ENCODE peak calls at places on chromosomes 16 and 17, in nine cellular contexts. M is body of pancreas, K is lower leg skin, U is NB4, V is transverse colon, E is A549, L is uterus, Z is heart left ventricle, J is stomach. D is an unnamed sample.

GRCh38 chr17:29524692-29525091 is 42.1 kb downstream of the ABHD15 start:
- DNase-seq in M (no peak), K (no peak), U (no peak), V (no peak), E (no peak), L (no peak), Z (no peak), J (no peak), D (no peak)

GRCh38 chr17:81512560-81512983 is at the start of gene ACTG1:
- DNase-seq in M (peak), K (peak), U (peak), V (peak), E (peak), L (peak), Z (peak), J (peak), D (peak)

GRCh38 chr16:2769675-2770056 is 7.4 kb downstream of the ELOB start:
- DNase-seq in M (no peak), K (peak), U (peak), V (peak), E (no peak), L (no peak), Z (peak), J (peak), D (no peak)

GRCh38 chr16:49474741-49475140 is 101.1 kb downstream of the C16orf78 start:
- DNase-seq in M (no peak), K (no peak), U (no peak), V (peak), E (no peak), L (no peak), Z (no peak), J (no peak), D (no peak)

GRCh38 chr17:83185023-83186002 is 105.9 kb downstream of the METRNL start:
- DNase-seq in M (peak), K (peak), U (no peak), V (no peak), E (no peak), L (no peak), Z (peak), J (no peak), D (no peak)

GRCh38 chr16:15444264-15444663 is 9.9 kb downstream of the BMERB1 start:
- DNase-seq in M (no peak), K (no peak), U (no peak), V (no peak), E (no peak), L (no peak), Z (no peak), J (no peak), D (no peak)

GRCh38 chr16:745739-746138 is 4.9 kb upstream of the CIAO3 start:
- DNase-seq in M (no peak), K (no peak), U (no peak), V (no peak), E (peak), L (no peak), Z (no peak), J (peak), D (no peak)

GRCh38 chr16:70650216-70650615 is 3.9 kb downstream of the IL34 start:
- DNase-seq in M (no peak), K (no peak), U (no peak), V (no peak), E (no peak), L (no peak), Z (no peak), J (no peak), D (no peak)

GRCh38 chr17:27506348-27507218 is 50.3 kb downstream of the KSR1 start:
- DNase-seq in M (no peak), K (no peak), U (peak), V (no peak), E (no peak), L (no peak), Z (no peak), J (no peak), D (no peak)

GRCh38 chr17:62666801-62667591 is 39.5 kb downstream of the MRC2 start:
- DNase-seq in M (no peak), K (no peak), U (no peak), V (no peak), E (no peak), L (no peak), Z (no peak), J (no peak), D (no peak)

GRCh38 chr17:50212121-50212843 is 10.9 kb upstream of the COL1A1 start:
- DNase-seq in M (no peak), K (no peak), U (peak), V (peak), E (no peak), L (peak), Z (no peak), J (no peak), D (no peak)

GRCh38 chr17:61232871-61233270 is 166.8 kb upstream of the TBX2 start:
- DNase-seq in M (no peak), K (no peak), U (no peak), V (no peak), E (no peak), L (no peak), Z (no peak), J (no peak), D (no peak)

GRCh38 chr17:43839670-43840101 is 6.7 kb upstream of the MPP3 start:
- DNase-seq in M (peak), K (no peak), U (no peak), V (peak), E (peak), L (no peak), Z (peak), J (peak), D (no peak)

GRCh38 chr17:2865228-2865627 is 69.0 kb downstream of the RAP1GAP2 start:
- DNase-seq in M (peak), K (no peak), U (no peak), V (peak), E (no peak), L (no peak), Z (no peak), J (peak), D (no peak)

DNA sequence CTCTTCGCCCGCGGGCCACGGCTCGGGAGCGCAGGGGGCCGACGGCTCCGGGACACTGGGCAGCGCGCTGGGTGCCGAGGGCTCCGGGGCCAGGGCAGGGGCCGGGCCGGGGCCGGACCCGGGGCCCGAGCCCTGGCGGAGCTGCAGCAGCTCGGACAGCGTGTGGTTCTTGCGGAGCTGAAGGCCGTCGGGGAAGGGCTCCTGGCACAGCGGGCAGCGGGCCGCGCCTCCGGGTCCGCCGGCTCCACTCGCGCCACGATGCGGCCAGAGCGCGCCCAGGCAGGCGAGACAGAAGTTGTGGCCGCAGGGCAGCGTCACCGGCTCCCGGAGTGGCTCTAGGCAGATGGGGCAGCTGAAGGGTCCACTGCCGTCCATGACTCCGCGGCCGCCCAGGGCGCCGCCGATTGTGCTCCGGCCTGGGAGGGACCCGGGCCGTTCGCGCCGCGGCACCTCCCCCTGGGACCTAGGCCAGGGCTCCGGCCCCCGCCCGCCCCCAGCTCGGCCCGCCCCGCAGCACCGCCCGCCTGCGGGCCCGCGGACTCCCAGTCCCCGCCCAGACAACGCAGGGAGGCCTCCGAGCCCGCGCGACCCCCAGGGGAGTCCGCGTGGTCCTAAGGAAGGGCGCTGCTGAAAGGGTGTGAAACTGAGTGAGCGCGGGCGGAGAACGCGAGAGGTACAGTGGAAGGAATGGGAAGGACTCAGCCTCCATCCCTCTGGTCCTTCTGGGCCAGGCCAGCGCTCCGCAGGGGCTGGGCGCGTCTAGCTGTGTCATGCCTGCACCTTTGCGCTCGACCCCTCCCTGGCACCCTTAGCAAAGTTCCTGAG is at the start of gene TRIM47:
- DNase-seq in M (peak), K (no peak), U (peak), V (peak), E (peak), L (peak), Z (peak), J (peak), D (peak)
- TF ChIP-seq POLR2A in M (peak), K (peak), U (no peak), V (peak), E (peak), L (peak), Z (peak), J (no peak), D (no peak)

DNA sequence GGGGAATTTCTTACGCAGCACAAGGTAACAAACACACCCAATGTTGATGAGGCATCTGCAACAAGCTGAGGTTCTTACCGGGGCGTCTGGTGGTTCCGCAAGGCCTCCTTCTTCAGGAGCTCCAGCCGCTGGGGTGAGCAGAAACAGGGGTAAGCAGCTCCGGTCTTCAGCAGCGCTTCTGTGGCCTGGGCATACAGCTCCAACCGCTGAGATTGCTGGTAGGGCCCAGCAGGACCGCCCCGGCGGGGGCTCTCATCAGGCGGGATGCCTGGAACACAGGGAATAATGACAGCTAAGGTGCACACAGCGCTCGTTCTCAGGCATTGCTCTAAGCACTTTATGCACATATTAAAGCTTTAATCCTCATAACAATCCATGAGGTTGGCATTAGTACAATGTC is 12.7 kb downstream of the EARS2 start:
- DNase-seq in M (no peak), K (no peak), U (no peak), V (no peak), E (no peak), L (no peak), Z (no peak), J (no peak), D (no peak)
- TF ChIP-seq POLR2A in M (no peak), K (no peak), U (no peak), V (no peak), E (no peak), L (no peak), Z (no peak), J (no peak), D (no peak)

DNA sequence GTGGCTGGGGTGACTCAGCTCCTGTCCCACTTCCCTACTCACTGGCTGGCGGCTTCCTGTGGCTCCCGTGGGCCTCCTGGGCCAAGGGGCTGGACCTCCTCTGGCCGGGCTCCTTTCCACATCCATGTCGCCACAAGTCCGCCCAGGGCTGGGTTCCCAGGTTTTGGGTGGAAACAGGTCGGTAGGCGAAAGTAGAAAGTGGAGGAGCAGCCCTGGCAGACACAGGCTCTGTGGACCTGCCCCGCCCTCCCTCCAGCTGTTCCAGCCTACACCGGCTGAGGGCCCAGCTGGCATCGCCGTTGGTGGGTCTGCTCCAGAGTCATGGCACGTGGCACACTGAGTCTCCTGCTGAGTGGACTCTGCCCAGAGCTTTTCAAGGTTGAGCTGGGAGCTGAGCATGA is 28.7 kb downstream of the GSE1 start:
- DNase-seq in M (peak), K (no peak), U (no peak), V (peak), E (no peak), L (no peak), Z (no peak), J (peak), D (no peak)
- TF ChIP-seq POLR2A in M (peak), K (no peak), U (no peak), V (no peak), E (no peak), L (no peak), Z (no peak), J (no peak), D (no peak)

DNA sequence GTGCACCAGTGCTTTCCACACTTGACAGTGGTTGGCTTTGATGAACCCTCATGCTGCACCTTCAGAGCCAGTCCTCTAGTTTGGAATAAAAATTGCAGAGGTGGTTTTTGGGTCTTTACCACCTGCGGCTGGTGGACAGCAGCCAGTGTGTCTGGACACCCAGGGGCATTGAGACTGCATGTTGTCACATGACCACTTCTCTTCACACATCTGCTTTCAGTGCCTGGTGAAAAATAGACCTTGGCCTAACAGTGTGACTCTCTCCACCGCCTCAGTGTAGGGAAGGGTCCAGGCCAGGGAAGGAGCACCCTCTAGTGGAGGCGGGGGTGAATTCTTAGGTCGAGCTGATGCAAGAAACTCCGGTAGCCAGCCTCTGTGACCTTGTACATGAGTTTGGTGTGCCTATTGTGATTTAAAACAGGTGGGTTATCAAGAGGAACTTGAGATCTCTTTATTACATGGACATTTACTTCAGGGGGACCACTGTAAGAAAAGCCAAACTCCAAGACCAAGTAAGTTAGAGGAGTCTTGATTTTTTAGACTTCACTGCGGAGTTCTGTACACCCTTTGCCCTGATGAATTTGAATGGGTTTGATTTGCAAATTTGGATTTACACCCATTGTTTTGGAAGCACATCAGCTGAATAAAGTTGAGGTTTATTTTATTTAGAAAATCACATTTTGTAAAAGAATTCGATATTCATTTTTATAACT is 17.9 kb downstream of the GOSR2 start:
- DNase-seq in M (peak), K (peak), U (peak), V (peak), E (peak), L (peak), Z (peak), J (peak), D (peak)
- TF ChIP-seq POLR2A in M (no peak), K (no peak), U (no peak), V (no peak), E (no peak), L (no peak), Z (no peak), J (no peak), D (no peak)

GRCh38 chr17:59002848-59003247 is 103.8 kb downstream of the TRIM37 start:
- DNase-seq in M (no peak), K (no peak), U (peak), V (no peak), E (no peak), L (no peak), Z (no peak), J (no peak), D (no peak)

GRCh38 chr17:59002126-59002525 is 104.6 kb downstream of the TRIM37 start:
- DNase-seq in M (no peak), K (no peak), U (no peak), V (no peak), E (no peak), L (no peak), Z (no peak), J (no peak), D (no peak)

GRCh38 chr17:58998871-58999270 is 107.8 kb downstream of the TRIM37 start:
- DNase-seq in M (no peak), K (no peak), U (no peak), V (no peak), E (no peak), L (no peak), Z (no peak), J (no peak), D (no peak)

GRCh38 chr17:59000022-59000421 is 106.7 kb downstream of the TRIM37 start:
- DNase-seq in M (no peak), K (no peak), U (no peak), V (no peak), E (no peak), L (no peak), Z (no peak), J (no peak), D (no peak)

DNA sequence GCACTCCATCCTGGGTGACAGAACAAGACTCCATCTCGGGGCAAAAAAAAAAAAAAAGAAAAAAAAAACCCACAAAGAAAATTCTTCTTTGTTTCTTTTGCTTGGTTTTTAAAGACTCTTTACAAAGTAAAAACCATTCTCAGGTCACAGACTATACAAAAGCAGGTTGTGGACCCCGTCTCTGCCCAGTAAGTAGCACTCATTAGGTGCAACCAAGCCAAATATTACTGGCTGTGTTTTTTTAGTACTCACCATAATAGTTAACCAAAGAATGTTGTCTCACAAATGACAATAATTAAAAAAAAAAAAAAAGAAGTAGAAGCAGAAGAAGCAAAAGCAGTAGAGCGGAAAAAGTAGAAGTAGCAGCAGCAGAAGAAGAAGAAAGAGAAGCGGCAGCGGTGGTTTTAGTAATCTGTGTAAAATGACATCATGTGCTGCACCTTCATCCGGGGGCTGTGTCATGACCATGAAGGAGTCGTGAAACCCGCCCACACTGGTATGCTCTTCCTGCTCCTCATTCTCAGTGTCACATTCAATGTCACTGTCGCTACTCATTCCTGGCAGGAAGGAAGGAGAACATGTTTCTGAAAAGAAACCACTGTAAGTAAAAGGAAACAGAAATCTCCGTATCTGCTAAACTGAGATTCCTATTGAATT is 105.4 kb downstream of the TRIM37 start:
- DNase-seq in M (peak), K (peak), U (peak), V (peak), E (no peak), L (no peak), Z (no peak), J (peak), D (no peak)
- TF ChIP-seq POLR2A in M (peak), K (no peak), U (no peak), V (no peak), E (no peak), L (no peak), Z (no peak), J (no peak), D (no peak)

GRCh38 chr16:20763461-20764232 is at the start of gene ACSM3:
- DNase-seq in M (peak), K (peak), U (peak), V (peak), E (peak), L (peak), Z (no peak), J (peak), D (peak)
- TF ChIP-seq POLR2A in M (peak), K (no peak), U (peak), V (peak), E (no peak), L (no peak), Z (no peak), J (no peak), D (peak)

GRCh38 chr16:53132406-53132805 is 77.6 kb downstream of the CHD9 start:
- DNase-seq in M (no peak), K (no peak), U (peak), V (no peak), E (no peak), L (no peak), Z (no peak), J (no peak), D (peak)

GRCh38 chr16:53131050-53131362 is 76.2 kb downstream of the CHD9 start:
- DNase-seq in M (no peak), K (no peak), U (no peak), V (no peak), E (no peak), L (no peak), Z (no peak), J (peak), D (peak)

GRCh38 chr16:53131363-53132071 is 76.7 kb downstream of the CHD9 start:
- DNase-seq in M (peak), K (peak), U (peak), V (peak), E (peak), L (peak), Z (peak), J (peak), D (peak)

GRCh38 chr16:53129281-53130192 is 74.7 kb downstream of the CHD9 start:
- DNase-seq in M (no peak), K (no peak), U (peak), V (no peak), E (no peak), L (no peak), Z (no peak), J (no peak), D (peak)

GRCh38 chr16:53130193-53131049 is 75.6 kb downstream of the CHD9 start:
- DNase-seq in M (peak), K (peak), U (peak), V (peak), E (peak), L (peak), Z (peak), J (peak), D (peak)
- TF ChIP-seq POLR2A in M (peak), K (no peak), U (no peak), V (peak), E (peak), L (no peak), Z (peak), J (no peak), D (peak)

GRCh38 chr16:57734925-57735754 is 430 bp upstream of the KATNB1 start:
- DNase-seq in M (peak), K (peak), U (peak), V (peak), E (peak), L (peak), Z (peak), J (peak), D (peak)
- TF ChIP-seq POLR2A in M (peak), K (no peak), U (peak), V (peak), E (peak), L (peak), Z (peak), J (no peak), D (peak)

D was measured in erythroblast.